ENCODE peak calls at places on chromosomes 13 and 19, in nine cellular contexts. O is breast epithelium, H is SK-N-SH, S is Panc1, T is transverse colon, U is stomach, N is suprapubic skin, X is spleen, E is vagina. I is an unnamed sample.

GRCh38 chr19:3263866-3264265 is 39.4 kb downstream of the CELF5 start:
- DNase-seq in O (no peak), H (no peak), S (no peak), T (no peak), U (no peak), N (no peak), X (no peak), E (no peak), I (no peak)

GRCh38 chr13:46698910-46699460 is 98.0 kb downstream of the ESD start:
- DNase-seq in O (no peak), H (peak; percentile 19), S (no peak), T (no peak), U (no peak), N (no peak), X (no peak), E (no peak), I (no peak)

GRCh38 chr13:65217459-65217858 is 2012.7 kb downstream of the PCDH9 start:
- DNase-seq in O (no peak), H (no peak), S (no peak), T (no peak), U (no peak), N (no peak), X (no peak), E (no peak), I (peak; percentile 33)

GRCh38 chr19:18291019-18291524 is 9.7 kb upstream of the JUND start:
- DNase-seq in O (no peak), H (peak; percentile 63), S (no peak), T (no peak), U (no peak), N (no peak), X (no peak), E (no peak), I (no peak)

GRCh38 chr19:19280561-19280960 is 7.5 kb upstream of the TM6SF2 start:
- DNase-seq in O (no peak), H (no peak), S (no peak), T (no peak), U (no peak), N (no peak), X (no peak), E (no peak), I (no peak)

GRCh38 chr19:49684251-49684982 is 5.0 kb upstream of the ADM5 start:
- DNase-seq in O (no peak), H (peak; percentile 68), S (no peak), T (no peak), U (no peak), N (peak; percentile 77), X (no peak), E (no peak), I (no peak)

GRCh38 chr19:37564624-37565369 is 29.8 kb downstream of the ZNF571 start:
- DNase-seq in O (no peak), H (no peak), S (no peak), T (no peak), U (no peak), N (no peak), X (no peak), E (no peak), I (no peak)

GRCh38 chr13:57624565-57625435 is 6.7 kb upstream of the PCDH17 start:
- DNase-seq in O (no peak), H (peak; percentile 44), S (no peak), T (peak; percentile 8), U (no peak), N (no peak), X (no peak), E (no peak), I (no peak)

GRCh38 chr13:48404952-48405351 is 8.0 kb downstream of the LPAR6 start:
- DNase-seq in O (no peak), H (no peak), S (no peak), T (no peak), U (no peak), N (no peak), X (no peak), E (no peak), I (no peak)

GRCh38 chr13:92265408-92265807 is 867.0 kb downstream of the GPC5 start:
- DNase-seq in O (no peak), H (no peak), S (no peak), T (no peak), U (no peak), N (no peak), X (no peak), E (no peak), I (no peak)

GRCh38 chr13:52760078-52760477 is 20.5 kb upstream of the CNMD start:
- DNase-seq in O (no peak), H (no peak), S (no peak), T (no peak), U (no peak), N (no peak), X (no peak), E (no peak), I (peak; percentile 16)

GRCh38 chr13:52767949-52768516 is 28.4 kb upstream of the CNMD start:
- DNase-seq in O (no peak), H (peak; percentile 42), S (no peak), T (no peak), U (no peak), N (no peak), X (no peak), E (no peak), I (no peak)

GRCh38 chr13:52765991-52766390 is 26.4 kb upstream of the CNMD start:
- DNase-seq in O (no peak), H (no peak), S (no peak), T (no peak), U (no peak), N (no peak), X (no peak), E (no peak), I (no peak)
- H3K9me3 ChIP-seq in O (no peaks in the 10 kb centered on the region), H (no peaks in the 10 kb centered on the region), S (no peaks in the 10 kb centered on the region), T (no peaks in the 10 kb centered on the region), U (no peaks in the 10 kb centered on the region), N (no peaks in the 10 kb centered on the region), X (no peaks in the 10 kb centered on the region), E (no peaks in the 10 kb centered on the region), I (no peaks in the 10 kb centered on the region)

GRCh38 chr19:5850743-5851293 is 431 bp downstream of the FUT3 start:
- DNase-seq in O (no peak), H (peak; percentile 9), S (no peak), T (peak; percentile 66), U (peak; percentile 66), N (no peak), X (no peak), E (no peak), I (no peak)
- TF ChIP-seq POLR2AphosphoS5 in O (peak; percentile 19), H (no peak), S (no peak), T (peak; percentile 3), U (no peak), N (no peak), X (no peak), E (no peak), I (no peak)

GRCh38 chr19:52961981-52962380 is 700 bp downstream of the ZNF816 start:
- DNase-seq in O (no peak), H (no peak), S (no peak), T (no peak), U (no peak), N (peak; percentile 66), X (no peak), E (no peak), I (no peak)

GRCh38 chr19:52959613-52960295 is 2.9 kb downstream of the ZNF816 start:
- DNase-seq in O (no peak), H (no peak), S (no peak), T (no peak), U (no peak), N (peak; percentile 34), X (no peak), E (no peak), I (no peak)

GRCh38 chr19:52962394-52963228 is at the start of gene ZNF816:
- DNase-seq in O (peak; percentile 99), H (peak; percentile 97), S (no peak), T (peak; percentile 100), U (peak; percentile 100), N (peak; percentile 99), X (peak; percentile 100), E (no peak), I (peak; percentile 99)

GRCh38 chr19:52957591-52957990 is 5.1 kb downstream of the ZNF816 start:
- DNase-seq in O (no peak), H (no peak), S (no peak), T (no peak), U (no peak), N (no peak), X (no peak), E (no peak), I (no peak)

DNA sequence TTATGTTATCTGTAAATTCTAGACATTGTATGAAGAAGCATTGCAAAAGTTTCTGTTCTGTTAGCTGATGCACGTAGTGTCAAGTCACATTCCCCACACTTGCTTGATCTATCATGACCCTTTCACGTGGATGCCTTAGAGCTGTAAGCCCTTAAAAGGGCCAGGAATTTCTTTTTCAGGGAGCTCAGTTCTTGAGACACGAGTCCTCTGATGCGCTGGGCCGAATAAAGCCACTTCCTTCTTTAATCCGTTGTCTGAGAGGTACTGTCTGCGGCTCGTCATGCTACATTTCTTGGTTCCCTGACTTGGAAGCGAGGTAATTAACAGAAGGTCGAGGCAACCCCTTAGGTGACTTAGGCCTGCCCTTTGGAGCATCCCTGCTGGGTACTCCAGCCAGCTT is 5.8 kb downstream of the ZNF816 start:
- DNase-seq in O (no peak), H (no peak), S (no peak), T (no peak), U (no peak), N (peak; percentile 35), X (no peak), E (no peak), I (no peak)
- H3K9me3 ChIP-seq in O (peaks cover 75% of the 10 kb centered on the region), H (peaks cover 5% of the 10 kb centered on the region), S (peaks cover 26% of the 10 kb centered on the region), T (peaks cover 65% of the 10 kb centered on the region), U (peaks cover 68% of the 10 kb centered on the region), N (peaks cover 14% of the 10 kb centered on the region), X (peaks cover 86% of the 10 kb centered on the region), E (peaks cover 4% of the 10 kb centered on the region), I (no peaks in the 10 kb centered on the region)

GRCh38 chr13:70634893-70635292 is 526.6 kb upstream of the KLHL1 start:
- DNase-seq in O (no peak), H (no peak), S (no peak), T (no peak), U (no peak), N (no peak), X (no peak), E (no peak), I (no peak)

DNA sequence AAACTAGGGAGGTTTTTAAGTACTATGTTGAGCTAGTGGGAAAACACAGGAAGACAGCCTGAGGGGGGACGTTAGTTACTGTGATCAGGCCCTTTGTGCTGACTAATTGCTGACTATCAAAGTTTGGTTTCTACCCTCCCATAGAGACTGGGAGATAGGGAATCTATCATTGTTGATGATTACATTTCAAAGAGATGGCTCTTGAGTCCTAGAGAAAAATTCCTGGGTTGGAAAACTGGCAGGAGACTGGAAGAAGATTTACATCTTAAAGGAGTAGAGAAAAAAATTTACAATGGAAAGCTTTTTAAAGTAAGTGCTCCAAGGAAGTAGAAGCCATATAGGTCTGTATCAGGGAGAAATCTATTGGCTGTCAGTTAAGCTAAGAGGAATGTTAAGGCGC is 522.0 kb upstream of the KLHL1 start:
- DNase-seq in O (no peak), H (no peak), S (no peak), T (no peak), U (no peak), N (no peak), X (no peak), E (no peak), I (no peak)
- TF ChIP-seq POLR2AphosphoS5 in O (no peak), H (no peak), S (no peak), T (no peak), U (no peak), N (no peak), X (no peak), E (no peak), I (no peak)